ENCODE peak calls at places on chromosomes 2 and 18, in eight cellular contexts. K is left lung, P is WERI-Rb-1, O is psoas muscle, Z is coronary artery, L is astrocyte of the spinal cord, Q is tibial nerve, C is progenitor cell of endocrine pancreas. B is an unnamed sample.

GRCh38 chr2:27185331-27186026 is 26.4 kb upstream of the ATRAID start:
- DNase-seq in K (no peak), P (peak; percentile 56), O (peak; percentile 75), Z (no peak), L (no peak), Q (peak; percentile 41), C (no peak), B (no peak)

GRCh38 chr18:8324343-8325065 is 284.7 kb upstream of the RAB12 start:
- DNase-seq in K (no peak), P (no peak), O (no peak), Z (no peak), L (no peak), Q (no peak), C (no peak), B (no peak)

GRCh38 chr2:215970425-215970824 is 42.9 kb downstream of the MREG start:
- DNase-seq in K (no peak), P (no peak), O (no peak), Z (no peak), L (peak; percentile 22), Q (no peak), C (no peak), B (no peak)

GRCh38 chr2:47008381-47009280 is 93.0 kb upstream of the MCFD2 start:
- DNase-seq in K (peak; percentile 70), P (peak; percentile 90), O (peak; percentile 71), Z (peak; percentile 92), L (peak; percentile 79), Q (no peak), C (no peak), B (no peak)

GRCh38 chr2:30686000-30686399 is 121.2 kb downstream of the CAPN13 start:
- DNase-seq in K (no peak), P (peak; percentile 61), O (no peak), Z (no peak), L (no peak), Q (no peak), C (no peak), B (no peak)

GRCh38 chr2:218902427-218902826 is 21.8 kb downstream of the WNT10A start:
- DNase-seq in K (no peak), P (no peak), O (no peak), Z (no peak), L (no peak), Q (no peak), C (no peak), B (no peak)

GRCh38 chr2:85787282-85787980 is 33.6 kb downstream of the ATOH8 start:
- DNase-seq in K (no peak), P (no peak), O (no peak), Z (no peak), L (no peak), Q (no peak), C (no peak), B (no peak)

GRCh38 chr2:230847883-230848388 is 16.8 kb upstream of the ITM2C start:
- DNase-seq in K (peak; percentile 96), P (peak; percentile 94), O (peak; percentile 88), Z (no peak), L (peak; percentile 82), Q (peak; percentile 80), C (peak; percentile 86), B (peak; percentile 91)

GRCh38 chr2:65574911-65575444 is 142.6 kb upstream of the SPRED2 start:
- DNase-seq in K (no peak), P (no peak), O (no peak), Z (no peak), L (no peak), Q (peak; percentile 14), C (no peak), B (no peak)

GRCh38 chr2:527581-527980 is 149.6 kb downstream of the TMEM18 start:
- DNase-seq in K (no peak), P (peak; percentile 43), O (no peak), Z (no peak), L (no peak), Q (no peak), C (no peak), B (no peak)

GRCh38 chr2:74297391-74297790 is 45.8 kb downstream of the SLC4A5 start:
- DNase-seq in K (no peak), P (no peak), O (no peak), Z (no peak), L (no peak), Q (no peak), C (no peak), B (peak; percentile 44)

GRCh38 chr2:65380243-65380642 is 52.2 kb downstream of the SPRED2 start:
- DNase-seq in K (no peak), P (no peak), O (no peak), Z (no peak), L (no peak), Q (no peak), C (no peak), B (no peak)

DNA sequence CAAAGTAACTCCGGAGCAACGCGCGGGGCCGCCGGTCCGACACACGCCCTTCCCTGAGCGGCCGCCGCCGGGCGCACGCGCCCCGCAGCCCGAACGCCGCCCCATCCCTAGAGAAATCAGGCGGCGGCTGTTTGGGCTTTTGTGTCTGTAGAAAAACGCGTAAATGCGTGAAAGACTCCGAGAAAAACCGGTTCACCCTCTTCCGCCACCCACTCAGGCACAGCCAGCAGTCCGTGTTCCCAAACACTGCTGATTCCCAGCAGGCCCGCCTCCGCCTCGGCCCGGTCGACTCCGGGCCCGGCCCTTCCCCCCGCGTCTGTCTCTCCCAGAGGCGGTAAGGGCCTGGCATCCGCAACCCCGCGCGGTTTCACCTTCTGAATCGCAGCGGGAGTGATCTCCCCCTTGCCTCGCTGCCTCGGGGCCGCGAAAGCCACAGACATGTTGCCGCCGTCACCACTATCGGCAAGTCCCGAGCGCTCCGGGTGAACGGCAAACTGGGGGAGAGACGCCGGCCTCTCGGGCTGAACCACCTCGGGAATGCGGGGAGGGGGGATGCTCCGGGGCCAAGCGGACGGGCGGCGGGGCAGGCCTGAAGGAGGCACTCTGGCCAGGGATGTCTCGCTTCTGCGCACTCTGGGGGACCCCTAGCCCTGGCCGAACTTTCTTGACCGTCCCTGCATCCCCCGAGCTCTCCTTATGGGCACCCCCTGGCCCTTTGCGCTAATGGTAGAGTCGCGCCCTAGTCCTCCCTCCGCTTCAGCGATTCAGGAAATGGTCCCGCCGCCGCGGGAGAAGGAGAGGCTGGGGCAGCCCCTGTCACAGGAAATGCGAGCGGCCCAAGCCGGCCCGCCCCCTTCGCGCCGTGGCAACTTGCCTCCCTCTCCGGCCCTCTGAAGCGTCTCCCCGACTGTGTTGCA is at the start of gene SS18:
- DNase-seq in K (peak; percentile 98), P (peak; percentile 95), O (peak; percentile 97), Z (peak; percentile 96), L (peak; percentile 96), Q (peak; percentile 84), C (peak; percentile 84), B (peak; percentile 92)
- TF ChIP-seq CTCF in K (no peak), P (no peak), O (peak; percentile 10), Z (no peak), L (no peak), Q (no peak), C (no peak), B (no peak)

DNA sequence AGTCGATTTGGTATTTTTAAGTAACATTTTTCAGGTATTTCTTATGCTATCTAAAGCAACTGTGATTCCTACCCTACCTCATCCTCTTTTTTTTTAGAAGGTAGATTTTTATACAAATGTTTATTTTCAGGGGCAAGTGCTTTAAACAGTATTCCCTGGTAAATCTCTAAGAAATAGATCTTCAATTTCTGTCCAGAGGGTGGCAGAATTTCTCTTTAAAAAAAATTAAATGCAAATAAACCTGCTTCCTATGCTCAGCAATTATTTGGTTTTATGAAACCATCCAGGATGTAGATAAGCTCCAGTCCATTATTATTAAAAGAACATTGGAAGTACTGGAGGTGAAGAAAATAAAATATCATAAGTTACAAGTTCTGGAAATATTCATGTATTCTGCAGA is 191.9 kb downstream of the MYO3B start:
- DNase-seq in K (no peak), P (no peak), O (no peak), Z (no peak), L (peak; percentile 48), Q (no peak), C (no peak), B (no peak)
- TF ChIP-seq CTCF in K (no peak), P (no peak), O (peak; percentile 24), Z (no peak), L (peak; percentile 8), Q (no peak), C (peak; percentile 54), B (no peak)

GRCh38 chr2:13745324-13745723 is 887.2 kb upstream of the LRATD1 start:
- DNase-seq in K (no peak), P (peak; percentile 15), O (no peak), Z (no peak), L (no peak), Q (no peak), C (no peak), B (no peak)
- TF ChIP-seq CTCF in K (no peak), P (no peak), O (no peak), Z (no peak), L (no peak), Q (no peak), C (no peak), B (no peak)

DNA sequence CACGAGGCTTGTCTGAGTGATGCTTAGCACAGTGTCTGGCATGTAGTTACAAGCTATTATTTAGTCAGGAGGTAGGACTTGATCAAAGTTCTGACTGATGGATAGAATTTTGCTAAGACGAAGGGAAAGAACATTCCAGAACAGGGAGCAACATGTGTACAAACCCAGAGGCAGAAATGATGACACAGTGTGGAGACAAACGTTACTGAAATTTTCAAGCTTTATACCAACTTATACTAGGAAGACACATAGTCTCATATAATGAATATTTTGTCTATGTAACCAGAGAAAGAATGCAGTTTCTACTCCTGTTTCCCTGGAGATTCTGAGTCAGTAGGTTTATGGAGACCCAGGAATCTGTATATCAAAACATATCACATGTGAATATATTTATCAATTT is 123.4 kb downstream of the FAM124B start:
- DNase-seq in K (no peak), P (no peak), O (no peak), Z (no peak), L (peak; percentile 23), Q (no peak), C (no peak), B (no peak)
- TF ChIP-seq CTCF in K (no peak), P (no peak), O (no peak), Z (no peak), L (no peak), Q (no peak), C (no peak), B (no peak)

DNA sequence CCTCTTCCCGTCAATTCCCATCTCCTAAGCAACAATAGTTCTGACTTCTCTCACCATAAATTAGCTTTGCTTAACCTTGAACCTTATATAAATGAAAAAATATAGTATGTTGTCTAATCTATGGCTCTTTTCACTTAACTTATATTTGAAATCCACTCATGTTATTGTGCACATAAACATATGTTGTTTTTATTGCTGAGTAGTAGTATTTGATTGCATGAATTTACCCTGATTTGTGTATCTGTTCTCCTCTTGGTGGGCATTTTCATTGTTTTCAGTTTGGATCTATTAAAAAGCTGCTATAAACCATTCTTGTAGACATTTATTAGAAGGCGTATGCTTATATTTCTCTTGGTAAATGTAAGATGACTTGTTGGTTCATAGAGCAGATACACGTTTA is 874.3 kb upstream of the ZEB2 start:
- DNase-seq in K (no peak), P (no peak), O (no peak), Z (no peak), L (no peak), Q (no peak), C (no peak), B (no peak)
- TF ChIP-seq CTCF in K (no peak), P (no peak), O (no peak), Z (no peak), L (no peak), Q (no peak), C (no peak), B (no peak)

DNA sequence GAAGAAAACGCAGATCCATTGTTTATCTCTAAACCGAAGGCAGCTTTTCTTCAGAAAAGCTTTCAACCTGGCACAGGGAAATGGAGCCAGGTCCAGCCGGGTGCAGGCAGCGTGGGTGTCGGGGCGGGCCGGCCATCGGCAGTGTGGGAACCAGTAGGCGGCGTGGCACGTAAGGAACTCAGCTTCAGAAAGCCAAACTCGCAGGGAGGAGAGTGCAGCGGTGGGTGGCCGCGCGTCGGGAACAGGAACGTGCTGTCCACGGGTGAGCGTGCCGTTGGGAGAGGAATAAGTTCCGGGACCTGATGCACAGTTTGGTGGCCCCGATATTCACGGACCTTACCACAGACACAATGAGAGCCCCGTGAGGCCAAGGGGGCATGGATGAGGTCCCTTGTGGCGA is 270.4 kb downstream of the TWIST2 start:
- DNase-seq in K (peak; percentile 78), P (no peak), O (no peak), Z (no peak), L (no peak), Q (no peak), C (no peak), B (no peak)
- TF ChIP-seq CTCF in K (no peak), P (no peak), O (no peak), Z (no peak), L (no peak), Q (peak; percentile 9), C (no peak), B (no peak)